ENCODE peak calls at places on chromosomes 11 and 22, in eight cellular contexts. E is PC-3, X is adrenal gland, F is H9, O is HCT116, Y is upper lobe of right lung, S is kidney, L is thoracic aorta. Z is an unnamed sample. For H3K9me3, the result is how much of the 10 kb centered on the place peaks cover.

GRCh38 chr11:129280027-129280811 is 88.1 kb upstream of the ARHGAP32 start:
- DNase-seq in E (peak), X (no peak), F (no peak), O (no peak), Y (no peak), S (no peak), L (no peak), Z (no peak)

GRCh38 chr11:27215471-27216267 is 147.3 kb downstream of the CCDC34 start:
- DNase-seq in E (no peak), X (peak), F (peak), O (no peak), Y (peak), S (peak), L (no peak), Z (no peak)

GRCh38 chr11:90809581-90809980 is 586.7 kb upstream of the CHORDC1 start:
- DNase-seq in E (no peak), X (no peak), F (no peak), O (no peak), Y (no peak), S (no peak), L (no peak), Z (no peak)

GRCh38 chr11:45390407-45390806 is 104.3 kb upstream of the SYT13 start:
- DNase-seq in E (no peak), X (no peak), F (no peak), O (no peak), Y (no peak), S (no peak), L (no peak), Z (no peak)

GRCh38 chr22:46416537-46417267 is 81.2 kb downstream of the TRMU start:
- DNase-seq in E (no peak), X (no peak), F (no peak), O (no peak), Y (no peak), S (no peak), L (no peak), Z (no peak)

GRCh38 chr22:29016067-29016938 is 45.3 kb downstream of the C22orf31 start:
- DNase-seq in E (no peak), X (no peak), F (no peak), O (no peak), Y (no peak), S (no peak), L (no peak), Z (no peak)

GRCh38 chr11:134915881-134916280 is 503.8 kb upstream of the B3GAT1 start:
- DNase-seq in E (no peak), X (no peak), F (no peak), O (no peak), Y (no peak), S (no peak), L (no peak), Z (no peak)

GRCh38 chr11:2940166-2940929 is 11.1 kb upstream of the PHLDA2 start:
- DNase-seq in E (peak), X (peak), F (peak), O (peak), Y (peak), S (peak), L (no peak), Z (peak)

GRCh38 chr22:41357191-41357590 is 24.6 kb upstream of the TEF start:
- DNase-seq in E (no peak), X (no peak), F (no peak), O (no peak), Y (no peak), S (no peak), L (no peak), Z (no peak)

GRCh38 chr22:20138417-20138738 is 6.8 kb downstream of the ZDHHC8 start:
- DNase-seq in E (no peak), X (no peak), F (no peak), O (no peak), Y (no peak), S (no peak), L (no peak), Z (no peak)

GRCh38 chr11:119262668-119263351 is 54.1 kb downstream of the MCAM start:
- DNase-seq in E (peak), X (no peak), F (no peak), O (no peak), Y (no peak), S (no peak), L (no peak), Z (no peak)

GRCh38 chr11:71997594-71997993 is 1.1 kb upstream of the IL18BP start:
- DNase-seq in E (no peak), X (no peak), F (no peak), O (no peak), Y (no peak), S (no peak), L (no peak), Z (no peak)

GRCh38 chr11:134759855-134760254 is 347.8 kb upstream of the B3GAT1 start:
- DNase-seq in E (no peak), X (no peak), F (no peak), O (no peak), Y (no peak), S (no peak), L (no peak), Z (no peak)

GRCh38 chr11:114562166-114562916 is 2.7 kb upstream of the NXPE1 start:
- DNase-seq in E (peak), X (no peak), F (no peak), O (no peak), Y (no peak), S (no peak), L (no peak), Z (no peak)

GRCh38 chr22:22818861-22819855 is 68.5 kb upstream of the IGLL5 start:
- DNase-seq in E (no peak), X (no peak), F (no peak), O (no peak), Y (no peak), S (peak), L (no peak), Z (no peak)

GRCh38 chr11:66718320-66718971 is 10.6 kb downstream of the SPTBN2 start:
- DNase-seq in E (no peak), X (no peak), F (peak), O (no peak), Y (peak), S (peak), L (no peak), Z (no peak)
- TF ChIP-seq CTCF in E (no peak), X (no peak), F (no peak), O (no peak), Y (no peak), S (no peak), L (no peak), Z (no peak)

GRCh38 chr11:94932503-94932902 is 40.9 kb downstream of the CWC15 start:
- DNase-seq in E (no peak), X (no peak), F (no peak), O (no peak), Y (no peak), S (no peak), L (no peak), Z (no peak)

GRCh38 chr11:94933225-94934130 is 39.9 kb downstream of the CWC15 start:
- DNase-seq in E (peak), X (peak), F (no peak), O (no peak), Y (no peak), S (no peak), L (no peak), Z (no peak)

GRCh38 chr11:94938399-94939055 is 34.8 kb downstream of the CWC15 start:
- DNase-seq in E (peak), X (peak), F (no peak), O (no peak), Y (no peak), S (peak), L (no peak), Z (no peak)

GRCh38 chr11:94934836-94935235 is 38.5 kb downstream of the CWC15 start:
- DNase-seq in E (no peak), X (no peak), F (no peak), O (no peak), Y (no peak), S (no peak), L (no peak), Z (no peak)

GRCh38 chr11:94934362-94934761 is 39.0 kb downstream of the CWC15 start:
- DNase-seq in E (no peak), X (no peak), F (peak), O (no peak), Y (no peak), S (no peak), L (no peak), Z (no peak)
- H3K27ac ChIP-seq in E (no peak), X (no peak), F (no peak), O (no peak), Y (peak), S (peak), L (no peak), Z (no peak)

DNA sequence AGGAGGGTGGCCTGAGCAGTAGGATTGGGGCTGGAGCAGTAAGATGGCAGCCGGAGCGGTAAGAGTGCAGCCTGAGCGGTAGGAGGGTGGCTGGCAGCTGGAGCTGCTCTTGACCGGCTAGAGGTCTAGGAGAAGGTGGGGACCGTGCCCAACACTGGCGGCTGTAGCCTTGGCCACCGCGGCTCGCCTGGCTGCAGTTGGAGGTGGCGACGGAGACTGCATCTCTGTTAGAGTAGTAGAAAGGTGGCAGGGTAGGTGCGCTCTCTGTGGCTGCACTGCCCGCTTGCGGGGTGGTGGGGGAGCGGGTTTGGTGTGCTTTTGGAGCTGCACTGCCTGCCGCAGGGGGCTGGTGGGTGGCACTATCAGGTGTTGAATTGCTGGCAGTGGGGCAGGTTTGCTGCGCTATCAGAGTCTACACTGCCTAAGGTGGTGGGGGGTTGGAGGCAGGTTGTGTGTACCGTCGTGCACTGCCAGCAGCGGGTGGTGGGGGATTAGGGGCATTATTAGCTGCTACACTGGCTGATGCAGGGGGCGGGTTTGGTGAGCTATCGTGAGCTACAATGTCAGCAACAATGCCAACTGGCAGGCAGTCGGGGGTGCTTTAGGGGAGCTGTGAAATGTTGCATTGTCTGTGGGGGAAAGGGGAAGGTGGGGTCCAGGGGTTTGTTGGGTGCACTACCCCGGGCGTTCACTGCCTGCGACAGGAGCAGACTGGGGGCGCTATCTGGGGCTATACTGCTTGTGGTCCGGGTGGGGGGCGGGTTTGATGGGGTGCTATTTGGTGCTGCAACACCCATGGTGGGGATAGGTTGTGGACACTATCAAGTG is 4461.3 kb upstream of the OR11H1 start:
- DNase-seq in E (no peak), X (no peak), F (no peak), O (no peak), Y (peak), S (peak), L (no peak), Z (no peak)
- H3K9me3 ChIP-seq in E (under half), X (under half), F (under half), O (under half), Y (under half), S (under half), L (under half), Z (under half)

GRCh38 chr11:50423208-50423607 is 390.5 kb downstream of the OR4C45 start:
- DNase-seq in E (no peak), X (no peak), F (no peak), O (no peak), Y (no peak), S (no peak), L (no peak), Z (no peak)
- TF ChIP-seq CTCF in E (peak), X (no peak), F (no peak), O (no peak), Y (no peak), S (no peak), L (no peak), Z (no peak)

DNA sequence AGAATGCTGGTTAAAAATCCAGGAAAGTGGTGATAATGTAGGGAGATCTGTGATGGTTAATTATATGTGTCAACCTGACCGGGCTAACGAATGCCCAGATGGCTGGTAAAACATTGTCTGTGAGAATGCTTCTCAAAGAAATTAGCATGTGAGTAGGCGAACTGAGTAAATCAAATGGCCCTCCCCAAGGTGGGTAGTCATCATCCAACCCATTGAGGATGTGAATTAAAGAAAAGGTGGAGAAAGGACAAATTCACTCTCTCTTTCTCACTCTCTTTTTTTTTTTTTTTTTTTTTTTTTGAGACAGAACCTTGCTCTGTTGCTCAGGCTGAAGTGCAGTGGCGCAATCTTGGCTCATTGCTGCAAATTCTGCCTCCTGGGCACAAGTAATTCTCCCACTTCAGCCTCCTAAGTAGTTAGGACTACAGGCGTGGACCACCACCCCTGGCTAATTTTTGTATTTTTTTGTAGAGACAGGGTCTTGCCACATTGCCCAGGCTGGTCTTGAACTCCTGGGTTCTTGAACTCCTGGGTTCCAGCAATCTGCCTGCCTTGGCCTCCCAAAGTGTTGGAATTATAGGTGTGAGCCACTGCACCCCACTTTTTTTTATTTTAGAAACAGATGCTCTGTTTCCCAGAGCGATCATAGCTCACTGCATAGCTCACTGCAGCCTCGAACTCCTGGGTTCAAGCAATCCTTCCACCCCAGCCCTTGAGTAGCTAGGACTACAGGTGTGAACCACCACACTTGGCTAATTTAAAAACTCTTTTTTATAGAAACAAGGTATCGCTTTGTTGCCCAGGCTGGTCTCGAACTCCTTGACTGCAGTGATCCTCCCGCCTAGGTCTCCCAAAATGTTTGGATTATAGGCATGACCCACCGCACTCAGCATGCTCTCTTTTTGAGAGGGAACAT is 22.0 kb upstream of the P2RY6 start:
- DNase-seq in E (no peak), X (no peak), F (peak), O (no peak), Y (peak), S (no peak), L (no peak), Z (no peak)
- H3K27ac ChIP-seq in E (no peak), X (no peak), F (no peak), O (no peak), Y (no peak), S (no peak), L (no peak), Z (no peak)

DNA sequence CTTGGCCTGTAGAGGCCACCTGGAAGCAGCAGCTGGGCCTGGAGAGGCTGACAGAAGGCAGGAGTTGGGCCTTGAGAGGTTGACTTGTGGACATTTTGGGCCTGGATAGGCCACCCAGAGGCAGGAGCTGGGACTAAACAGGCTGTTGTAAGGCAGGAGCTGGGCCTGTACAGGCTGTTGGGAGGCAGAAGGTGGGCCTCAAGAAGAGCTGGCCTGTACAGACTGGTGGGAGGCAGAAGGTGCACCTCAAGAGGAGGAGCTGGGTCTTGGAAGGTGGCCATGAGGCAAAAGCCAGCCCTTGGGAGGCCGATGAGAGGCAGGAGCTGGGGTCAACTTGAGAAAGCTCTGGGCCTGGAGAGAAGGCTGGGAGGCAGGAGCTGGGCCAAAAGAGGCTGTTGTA is 45.3 kb downstream of the OR4C45 start:
- DNase-seq in E (no peak), X (no peak), F (no peak), O (no peak), Y (no peak), S (no peak), L (no peak), Z (no peak)
- H3K9me3 ChIP-seq in E (under half), X (under half), F (half or more), O (under half), Y (under half), S (under half), L (under half), Z (under half)

GRCh38 chr11:126366064-126366822 is 10.8 kb downstream of the ST3GAL4 start:
- DNase-seq in E (no peak), X (no peak), F (no peak), O (no peak), Y (peak), S (peak), L (no peak), Z (no peak)

GRCh38 chr11:126360049-126360446 is 4.6 kb downstream of the ST3GAL4 start:
- DNase-seq in E (no peak), X (no peak), F (no peak), O (no peak), Y (no peak), S (no peak), L (no peak), Z (no peak)

GRCh38 chr11:126362879-126363655 is 7.6 kb downstream of the ST3GAL4 start:
- DNase-seq in E (no peak), X (no peak), F (no peak), O (no peak), Y (peak), S (no peak), L (no peak), Z (no peak)

GRCh38 chr11:126361400-126361799 is 5.9 kb downstream of the ST3GAL4 start:
- DNase-seq in E (no peak), X (no peak), F (no peak), O (no peak), Y (peak), S (no peak), L (no peak), Z (no peak)

DNA sequence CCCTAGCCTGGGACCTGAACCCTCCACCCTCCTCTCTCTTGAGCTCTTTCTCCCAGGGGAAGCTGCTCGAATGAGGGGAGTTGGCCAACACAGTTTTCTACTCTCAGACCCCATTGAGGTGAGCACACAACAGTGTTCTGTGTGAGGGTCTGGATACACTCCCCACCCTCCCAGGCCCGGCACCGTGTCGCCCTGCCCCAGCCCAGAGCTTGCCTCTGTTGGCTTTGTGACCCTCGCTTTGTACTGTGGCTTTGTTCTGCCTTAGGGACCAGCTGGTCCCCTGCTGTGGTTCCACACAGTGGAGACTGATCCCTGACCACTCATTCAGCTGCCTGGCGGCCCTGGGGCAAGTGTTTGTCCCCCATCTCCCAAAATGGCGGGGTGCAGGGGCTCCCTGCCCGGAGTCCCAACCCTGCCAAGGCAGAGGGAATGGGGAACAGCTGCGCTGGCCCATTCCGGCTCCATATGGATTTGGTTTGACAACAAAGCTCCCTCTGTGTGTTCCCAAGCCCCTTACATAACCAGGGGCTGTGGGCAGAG is 8.3 kb downstream of the ST3GAL4 start:
- DNase-seq in E (no peak), X (no peak), F (no peak), O (no peak), Y (peak), S (peak), L (no peak), Z (no peak)
- TF ChIP-seq CTCF in E (no peak), X (no peak), F (no peak), O (no peak), Y (no peak), S (no peak), L (no peak), Z (no peak)

GRCh38 chr11:42526366-42526765 is 785.4 kb upstream of the API5 start:
- DNase-seq in E (no peak), X (no peak), F (no peak), O (no peak), Y (no peak), S (no peak), L (no peak), Z (no peak)

GRCh38 chr11:42524534-42525227 is 787.1 kb upstream of the API5 start:
- DNase-seq in E (peak), X (peak), F (peak), O (no peak), Y (no peak), S (no peak), L (no peak), Z (no peak)

DNA sequence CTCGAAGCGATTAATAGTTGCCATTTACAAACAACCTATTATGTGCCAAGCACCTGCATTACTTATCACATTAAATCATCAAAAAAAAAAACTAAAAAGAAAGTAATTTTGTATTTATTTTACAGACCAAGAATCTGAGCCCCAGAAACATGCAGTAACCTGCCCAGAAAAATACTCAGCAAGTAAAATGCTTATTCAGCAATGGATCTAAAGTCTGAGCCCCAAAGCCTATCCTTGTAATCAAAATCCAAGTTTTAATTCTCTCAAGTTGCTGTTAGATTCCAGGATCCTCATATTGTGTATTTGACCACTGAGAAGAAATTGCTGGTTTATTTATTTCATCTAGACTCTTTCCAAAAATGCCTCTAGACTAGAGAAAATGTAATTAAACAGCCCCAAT is 783.3 kb upstream of the API5 start:
- DNase-seq in E (no peak), X (no peak), F (no peak), O (no peak), Y (no peak), S (no peak), L (no peak), Z (no peak)
- H3K27ac ChIP-seq in E (no peak), X (no peak), F (no peak), O (no peak), Y (no peak), S (no peak), L (no peak), Z (no peak)